ENCODE peak calls at places on chromosomes 16 and 17, in nine cellular contexts. J, P, B, L, G, F, K, C and S are unnamed samples.

GRCh38 chr17:8900626-8901585 is 33.4 kb upstream of the PIK3R6 start:
- DNase-seq in F (no peak), G (no peak), B (no peak), P (no peak), L (no peak), J (no peak), K (peak; percentile 31), C (no peak), S (no peak)

GRCh38 chr16:85148959-85149358 is 36.7 kb upstream of the CIBAR2 start:
- DNase-seq in P (no peak), C (peak; percentile 69), F (no peak), G (peak; percentile 77), K (no peak), J (no peak), B (peak; percentile 0), L (no peak), S (no peak)

GRCh38 chr17:74262601-74263000 is 11.4 kb upstream of the DNAI2 start:
- DNase-seq in J (no peak), C (no peak), G (no peak), P (no peak), F (no peak), K (no peak), L (no peak), B (no peak), S (no peak)

GRCh38 chr17:54745862-54746261 is 154.8 kb upstream of the TOM1L1 start:
- DNase-seq in C (no peak), G (no peak), K (no peak), P (no peak), B (no peak), F (no peak), J (no peak), L (no peak), S (no peak)

GRCh38 chr17:77819497-77819896 is 139.0 kb upstream of the TNRC6C start:
- DNase-seq in K (no peak), C (no peak), P (no peak), L (no peak), J (no peak), F (no peak), B (no peak), G (peak; percentile 15), S (no peak)

GRCh38 chr17:67582632-67583230 is 135.0 kb upstream of the NOL11 start:
- DNase-seq in C (no peak), J (no peak), F (no peak), L (no peak), P (no peak), G (no peak), K (no peak), B (no peak), S (no peak)

GRCh38 chr17:83065660-83066542 is 13.5 kb upstream of the METRNL start:
- DNase-seq in J (no peak), K (peak; percentile 84), C (no peak), G (no peak), P (no peak), B (peak; percentile 78), F (peak; percentile 61), L (no peak), S (peak; percentile 58)

GRCh38 chr17:78925662-78926555 is 722 bp upstream of the TIMP2 start:
- DNase-seq in B (peak; percentile 88), L (no peak), F (peak; percentile 86), K (peak; percentile 97), G (peak; percentile 37), C (peak; percentile 90), P (no peak), J (no peak), S (peak; percentile 94)